ENCODE peak calls at places on chromosome 3, in eight cellular contexts. R is ovary, F is right atrium auricular region, O is H9, E is HepG2, H is coronary artery, I is psoas muscle, G is progenitor cell of endocrine pancreas. X is an unnamed sample.

GRCh38 chr3:44284949-44285348 is 43.3 kb downstream of the TOPAZ1 start:
- DNase-seq in R (no peak), F (no peak), O (no peak), E (no peak), H (no peak), I (no peak), G (no peak), X (no peak)

GRCh38 chr3:46898321-46899150 is 21.0 kb downstream of the PTH1R start:
- DNase-seq in R (peak; percentile 43), F (no peak), O (no peak), E (no peak), H (no peak), I (peak; percentile 82), G (no peak), X (peak; percentile 79)

GRCh38 chr3:98645039-98645438 is 51.6 kb upstream of the CPOX start:
- DNase-seq in R (no peak), F (no peak), O (peak; percentile 38), E (no peak), H (no peak), I (no peak), G (no peak), X (no peak)

GRCh38 chr3:105582015-105582414 is 215.3 kb downstream of the ALCAM start:
- DNase-seq in R (no peak), F (no peak), O (no peak), E (no peak), H (no peak), I (no peak), G (no peak), X (no peak)

GRCh38 chr3:47961815-47962606 is 54.2 kb downstream of the MAP4 start:
- DNase-seq in R (no peak), F (no peak), O (no peak), E (no peak), H (no peak), I (no peak), G (no peak), X (peak; percentile 50)

GRCh38 chr3:99542771-99543518 is 95.4 kb upstream of the COL8A1 start:
- DNase-seq in R (no peak), F (no peak), O (no peak), E (no peak), H (no peak), I (no peak), G (no peak), X (no peak)

GRCh38 chr3:141795719-141796435 is 32.7 kb downstream of the GRK7 start:
- DNase-seq in R (peak; percentile 53), F (peak; percentile 79), O (no peak), E (no peak), H (no peak), I (peak; percentile 85), G (no peak), X (no peak)

GRCh38 chr3:162195147-162195546 is 698.5 kb downstream of the OTOL1 start:
- DNase-seq in R (no peak), F (no peak), O (no peak), E (no peak), H (no peak), I (peak; percentile 35), G (no peak), X (no peak)

GRCh38 chr3:195897081-195897852 is 11.1 kb downstream of the TNK2 start:
- DNase-seq in R (peak; percentile 70), F (peak; percentile 68), O (no peak), E (no peak), H (no peak), I (peak; percentile 79), G (no peak), X (peak; percentile 64)

GRCh38 chr3:46059432-46059831 is 32.1 kb upstream of the XCR1 start:
- DNase-seq in R (no peak), F (no peak), O (no peak), E (no peak), H (no peak), I (no peak), G (no peak), X (no peak)

GRCh38 chr3:183540501-183541234 is 14.8 kb downstream of the KLHL6 start:
- DNase-seq in R (no peak), F (no peak), O (no peak), E (no peak), H (no peak), I (no peak), G (no peak), X (no peak)

GRCh38 chr3:183538475-183538874 is 17.0 kb downstream of the KLHL6 start:
- DNase-seq in R (no peak), F (no peak), O (no peak), E (no peak), H (no peak), I (no peak), G (no peak), X (no peak)

GRCh38 chr3:183541235-183541655 is 14.3 kb downstream of the KLHL6 start:
- DNase-seq in R (no peak), F (no peak), O (no peak), E (no peak), H (no peak), I (no peak), G (no peak), X (no peak)

GRCh38 chr3:183541738-183542137 is 13.8 kb downstream of the KLHL6 start:
- DNase-seq in R (no peak), F (no peak), O (no peak), E (no peak), H (no peak), I (no peak), G (no peak), X (no peak)

DNA sequence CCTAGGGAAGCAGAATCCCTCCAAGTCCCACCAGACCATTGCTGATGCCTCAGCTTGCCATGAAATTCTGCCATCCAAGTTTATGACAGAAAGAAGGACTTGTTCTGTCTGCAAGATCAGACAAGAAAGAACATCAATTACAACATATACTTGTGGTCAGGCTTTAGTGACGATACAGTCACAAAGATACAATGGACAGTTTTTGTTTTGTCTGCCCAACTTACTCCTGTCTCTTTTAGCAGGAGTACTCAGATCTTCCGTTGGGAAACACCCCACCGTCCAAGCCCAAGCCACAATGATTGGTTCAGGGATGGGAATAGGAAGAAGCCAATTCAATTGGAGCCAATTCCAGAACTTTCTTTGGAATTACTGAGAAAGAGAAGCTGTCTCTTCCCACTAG is 15.7 kb downstream of the KLHL6 start:
- DNase-seq in R (no peak), F (no peak), O (no peak), E (no peak), H (no peak), I (no peak), G (no peak), X (no peak)
- TF ChIP-seq CTCF in R (no peak), F (no peak), O (no peak), E (no peak), H (no peak), I (no peak), G (no peak), X (no peak)

GRCh38 chr3:25661694-25662455 is 2.8 kb downstream of the TOP2B start:
- DNase-seq in R (no peak), F (no peak), O (no peak), E (no peak), H (no peak), I (no peak), G (no peak), X (no peak)
- TF ChIP-seq CTCF in R (no peak), F (no peak), O (no peak), E (no peak), H (no peak), I (no peak), G (no peak), X (no peak)

GRCh38 chr3:57825116-57825515 is 69.0 kb downstream of the SLMAP start:
- DNase-seq in R (no peak), F (no peak), O (no peak), E (no peak), H (no peak), I (no peak), G (no peak), X (no peak)

GRCh38 chr3:57827757-57828156 is 71.6 kb downstream of the SLMAP start:
- DNase-seq in R (no peak), F (no peak), O (no peak), E (no peak), H (no peak), I (no peak), G (no peak), X (no peak)

GRCh38 chr3:57826952-57827723 is 71.0 kb downstream of the SLMAP start:
- DNase-seq in R (no peak), F (no peak), O (no peak), E (peak; percentile 94), H (no peak), I (no peak), G (no peak), X (no peak)

GRCh38 chr3:57822686-57823085 is 66.6 kb downstream of the SLMAP start:
- DNase-seq in R (no peak), F (no peak), O (no peak), E (no peak), H (no peak), I (no peak), G (no peak), X (no peak)

DNA sequence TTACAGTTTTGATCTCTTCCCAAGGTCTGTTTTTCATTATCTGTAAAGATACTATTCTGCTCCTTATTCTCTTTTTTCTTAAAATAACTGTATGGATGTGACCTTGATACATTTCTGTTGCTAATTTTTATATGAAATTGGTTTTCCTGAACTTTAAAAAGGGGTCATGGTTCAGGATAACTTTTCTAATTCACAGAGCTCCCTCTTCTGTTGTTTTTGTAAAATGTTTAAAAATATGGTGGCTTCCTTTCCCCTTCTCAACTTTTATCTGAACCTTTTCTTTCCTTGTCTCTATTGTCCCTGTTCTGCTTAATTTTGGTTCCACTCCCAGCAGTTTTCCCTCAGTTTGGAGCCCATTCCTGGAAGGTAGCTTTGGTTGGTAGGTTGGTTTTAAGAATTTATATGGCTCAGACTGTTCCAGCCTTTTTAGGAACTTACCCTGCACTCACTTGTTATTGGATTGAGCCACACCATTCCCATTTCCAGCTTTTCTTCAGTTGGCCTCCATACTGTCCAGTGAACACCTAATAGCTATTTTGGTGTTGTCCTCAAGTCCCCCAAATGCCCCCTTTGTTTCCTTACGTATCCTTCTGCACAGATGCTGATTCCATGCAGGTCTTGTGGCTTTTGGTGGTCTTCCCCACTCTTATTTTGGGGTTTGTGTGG is 70.3 kb downstream of the SLMAP start:
- DNase-seq in R (no peak), F (no peak), O (no peak), E (no peak), H (no peak), I (no peak), G (no peak), X (no peak)
- TF ChIP-seq CTCF in R (peak; percentile 7), F (no peak), O (no peak), E (peak; percentile 40), H (no peak), I (peak; percentile 13), G (no peak), X (no peak)

GRCh38 chr3:185272051-185272450 is 18.2 kb upstream of the EHHADH start:
- DNase-seq in R (no peak), F (no peak), O (no peak), E (no peak), H (no peak), I (no peak), G (no peak), X (no peak)

GRCh38 chr3:185268194-185268809 is 14.5 kb upstream of the EHHADH start:
- DNase-seq in R (no peak), F (no peak), O (no peak), E (no peak), H (no peak), I (no peak), G (no peak), X (no peak)

GRCh38 chr3:185267193-185267592 is 13.3 kb upstream of the EHHADH start:
- DNase-seq in R (no peak), F (no peak), O (no peak), E (no peak), H (no peak), I (no peak), G (no peak), X (no peak)

GRCh38 chr3:185270956-185271332 is 17.1 kb upstream of the EHHADH start:
- DNase-seq in R (no peak), F (no peak), O (no peak), E (no peak), H (no peak), I (no peak), G (no peak), X (no peak)

GRCh38 chr3:185270262-185270955 is 16.6 kb upstream of the EHHADH start:
- DNase-seq in R (no peak), F (no peak), O (peak; percentile 56), E (peak; percentile 50), H (no peak), I (no peak), G (no peak), X (peak; percentile 84)
- TF ChIP-seq CTCF in R (no peak), F (no peak), O (peak; percentile 79), E (peak; percentile 89), H (no peak), I (no peak), G (peak; percentile 68), X (peak; percentile 88)

X was measured in endodermal cell.